ENCODE peak calls at places on chromosome 14, in five cellular contexts. One of them, this sample, is unnamed. For H3K27me3, the result is how much of the 10 kb centered on the place peaks cover.

GRCh38 chr14:92726135-92726932 is 22.1 kb downstream of the LGMN start:
- DNase-seq in BJ: no peak
- DNase-seq in adrenal gland: peak
- DNase-seq in CD8-positive, alpha-beta T cell: no peak
- DNase-seq in MM.1S: no peak
- DNase-seq in this sample: peak

GRCh38 chr14:94170151-94170550 is 4.0 kb upstream of the PPP4R4 start:
- DNase-seq in BJ: no peak
- DNase-seq in adrenal gland: no peak
- DNase-seq in CD8-positive, alpha-beta T cell: no peak
- DNase-seq in MM.1S: no peak
- DNase-seq in this sample: no peak

GRCh38 chr14:50319293-50319692 is 7.2 kb downstream of the DMAC2L start:
- DNase-seq in BJ: no peak
- DNase-seq in adrenal gland: no peak
- DNase-seq in CD8-positive, alpha-beta T cell: no peak
- DNase-seq in MM.1S: no peak
- DNase-seq in this sample: no peak

GRCh38 chr14:21068521-21069387 is 1.4 kb upstream of the ARHGEF40 start:
- DNase-seq in BJ: no peak
- DNase-seq in adrenal gland: no peak
- DNase-seq in CD8-positive, alpha-beta T cell: peak
- DNase-seq in MM.1S: peak
- DNase-seq in this sample: peak

GRCh38 chr14:55373784-55374725 is 37.6 kb downstream of the ATG14 start:
- DNase-seq in BJ: no peak
- DNase-seq in adrenal gland: no peak
- DNase-seq in CD8-positive, alpha-beta T cell: peak
- DNase-seq in MM.1S: no peak
- DNase-seq in this sample: peak

GRCh38 chr14:75985618-75986438 is at the start of gene IFT43:
- DNase-seq in BJ: no peak
- DNase-seq in adrenal gland: peak
- DNase-seq in CD8-positive, alpha-beta T cell: peak
- DNase-seq in MM.1S: peak
- DNase-seq in this sample: peak

GRCh38 chr14:63964063-63964462 is 111.3 kb downstream of the SYNE2 start:
- DNase-seq in BJ: no peak
- DNase-seq in adrenal gland: no peak
- DNase-seq in CD8-positive, alpha-beta T cell: no peak
- DNase-seq in MM.1S: no peak
- DNase-seq in this sample: no peak

GRCh38 chr14:95480109-95480886 is 36.2 kb downstream of the SYNE3 start:
- DNase-seq in BJ: no peak
- DNase-seq in adrenal gland: peak
- DNase-seq in CD8-positive, alpha-beta T cell: peak
- DNase-seq in MM.1S: peak
- DNase-seq in this sample: no peak

GRCh38 chr14:59482471-59483331 is 1.5 kb downstream of the L3HYPDH start:
- DNase-seq in BJ: peak
- DNase-seq in adrenal gland: peak
- DNase-seq in CD8-positive, alpha-beta T cell: no peak
- DNase-seq in MM.1S: no peak
- DNase-seq in this sample: no peak

GRCh38 chr14:95979339-95980042 is 59.7 kb upstream of the C14orf132 start:
- DNase-seq in BJ: no peak
- DNase-seq in adrenal gland: no peak
- DNase-seq in CD8-positive, alpha-beta T cell: no peak
- DNase-seq in MM.1S: no peak
- DNase-seq in this sample: no peak

GRCh38 chr14:23380197-23381016 is 3.6 kb downstream of the CMTM5 start:
- DNase-seq in BJ: no peak
- DNase-seq in adrenal gland: no peak
- DNase-seq in CD8-positive, alpha-beta T cell: no peak
- DNase-seq in MM.1S: no peak
- DNase-seq in this sample: no peak

GRCh38 chr14:85528882-85529585 is 910 bp upstream of the FLRT2 start:
- DNase-seq in BJ: no peak
- DNase-seq in adrenal gland: peak
- DNase-seq in CD8-positive, alpha-beta T cell: no peak
- DNase-seq in MM.1S: no peak
- DNase-seq in this sample: no peak

GRCh38 chr14:76208340-76208739 is 56.6 kb downstream of the GPATCH2L start:
- DNase-seq in BJ: no peak
- DNase-seq in adrenal gland: no peak
- DNase-seq in CD8-positive, alpha-beta T cell: no peak
- DNase-seq in MM.1S: no peak
- DNase-seq in this sample: no peak

GRCh38 chr14:67620217-67620789 is 583 bp downstream of the ARG2 start:
- DNase-seq in BJ: no peak
- DNase-seq in adrenal gland: no peak
- DNase-seq in CD8-positive, alpha-beta T cell: no peak
- DNase-seq in MM.1S: no peak
- DNase-seq in this sample: no peak

GRCh38 chr14:58772814-58773620 is 135.3 kb downstream of the DACT1 start:
- DNase-seq in BJ: no peak
- DNase-seq in adrenal gland: no peak
- DNase-seq in CD8-positive, alpha-beta T cell: no peak
- DNase-seq in MM.1S: no peak
- DNase-seq in this sample: no peak

GRCh38 chr14:28719130-28719529 is 47.5 kb upstream of the FOXG1 start:
- DNase-seq in BJ: no peak
- DNase-seq in adrenal gland: no peak
- DNase-seq in CD8-positive, alpha-beta T cell: no peak
- DNase-seq in MM.1S: no peak
- DNase-seq in this sample: no peak

GRCh38 chr14:105876829-105877228 is 350.4 kb downstream of the TMEM121 start:
- DNase-seq in BJ: no peak
- DNase-seq in adrenal gland: peak
- DNase-seq in CD8-positive, alpha-beta T cell: no peak
- DNase-seq in MM.1S: no peak
- DNase-seq in this sample: no peak

GRCh38 chr14:105877645-105878044 is 351.3 kb downstream of the TMEM121 start:
- DNase-seq in BJ: no peak
- DNase-seq in adrenal gland: peak
- DNase-seq in CD8-positive, alpha-beta T cell: no peak
- DNase-seq in MM.1S: no peak
- DNase-seq in this sample: no peak

GRCh38 chr14:105873870-105874512 is 347.6 kb downstream of the TMEM121 start:
- DNase-seq in BJ: no peak
- DNase-seq in adrenal gland: no peak
- DNase-seq in CD8-positive, alpha-beta T cell: no peak
- DNase-seq in MM.1S: no peak
- DNase-seq in this sample: no peak

GRCh38 chr14:105878125-105878524 is 351.7 kb downstream of the TMEM121 start:
- DNase-seq in BJ: no peak
- DNase-seq in adrenal gland: peak
- DNase-seq in CD8-positive, alpha-beta T cell: no peak
- DNase-seq in MM.1S: no peak
- DNase-seq in this sample: no peak

DNA sequence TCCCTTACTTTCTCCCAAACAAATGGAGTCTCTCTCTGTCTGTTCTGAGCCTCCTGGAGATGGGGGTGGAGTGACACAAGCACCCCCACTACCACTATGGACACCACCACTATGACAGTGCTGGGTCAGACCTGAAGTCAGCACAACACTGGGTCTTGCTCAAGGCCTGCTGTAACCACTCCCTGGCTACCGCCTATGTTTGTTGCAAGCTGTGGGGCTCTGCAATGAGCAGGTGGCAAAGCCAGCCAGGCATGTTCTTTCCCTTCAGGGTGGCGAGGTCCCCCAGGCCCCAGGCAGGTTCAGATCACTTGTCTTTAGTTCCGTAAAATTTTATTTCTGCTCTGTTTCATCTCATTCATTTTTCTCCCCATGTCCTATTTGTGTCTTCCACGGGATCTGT is 349.8 kb downstream of the TMEM121 start:
- DNase-seq in BJ: no peak
- DNase-seq in adrenal gland: peak
- DNase-seq in CD8-positive, alpha-beta T cell: no peak
- DNase-seq in MM.1S: no peak
- DNase-seq in this sample: no peak
- H3K27me3 ChIP-seq in BJ: under half
- H3K27me3 ChIP-seq in adrenal gland: under half
- H3K27me3 ChIP-seq in CD8-positive, alpha-beta T cell: under half
- H3K27me3 ChIP-seq in MM.1S: under half
- H3K27me3 ChIP-seq in this sample: under half

GRCh38 chr14:57297852-57298251 is 29.1 kb downstream of the AP5M1 start:
- DNase-seq in BJ: no peak
- DNase-seq in adrenal gland: no peak
- DNase-seq in CD8-positive, alpha-beta T cell: no peak
- DNase-seq in MM.1S: no peak
- DNase-seq in this sample: no peak

GRCh38 chr14:57291692-57292647 is 23.2 kb downstream of the AP5M1 start:
- DNase-seq in BJ: no peak
- DNase-seq in adrenal gland: no peak
- DNase-seq in CD8-positive, alpha-beta T cell: no peak
- DNase-seq in MM.1S: no peak
- DNase-seq in this sample: no peak

GRCh38 chr14:57290753-57291152 is 22.0 kb downstream of the AP5M1 start:
- DNase-seq in BJ: no peak
- DNase-seq in adrenal gland: no peak
- DNase-seq in CD8-positive, alpha-beta T cell: no peak
- DNase-seq in MM.1S: no peak
- DNase-seq in this sample: no peak

GRCh38 chr14:57295261-57295660 is 26.5 kb downstream of the AP5M1 start:
- DNase-seq in BJ: no peak
- DNase-seq in adrenal gland: no peak
- DNase-seq in CD8-positive, alpha-beta T cell: no peak
- DNase-seq in MM.1S: no peak
- DNase-seq in this sample: no peak

GRCh38 chr14:57293851-57294837 is 25.4 kb downstream of the AP5M1 start:
- DNase-seq in BJ: no peak
- DNase-seq in adrenal gland: no peak
- DNase-seq in CD8-positive, alpha-beta T cell: no peak
- DNase-seq in MM.1S: no peak
- DNase-seq in this sample: no peak
- TF ChIP-seq CTCF in BJ: peak
- TF ChIP-seq CTCF in adrenal gland: peak
- TF ChIP-seq CTCF in CD8-positive, alpha-beta T cell: peak
- TF ChIP-seq CTCF in MM.1S: no peak
- TF ChIP-seq CTCF in this sample: peak

GRCh38 chr14:100730530-100730929 is 3.8 kb downstream of the DLK1 start:
- DNase-seq in BJ: no peak
- DNase-seq in adrenal gland: no peak
- DNase-seq in CD8-positive, alpha-beta T cell: no peak
- DNase-seq in MM.1S: no peak
- DNase-seq in this sample: no peak

GRCh38 chr14:100729982-100730381 is 3.3 kb downstream of the DLK1 start:
- DNase-seq in BJ: no peak
- DNase-seq in adrenal gland: no peak
- DNase-seq in CD8-positive, alpha-beta T cell: no peak
- DNase-seq in MM.1S: no peak
- DNase-seq in this sample: no peak

GRCh38 chr14:100727565-100728240 is 1.0 kb downstream of the DLK1 start:
- DNase-seq in BJ: no peak
- DNase-seq in adrenal gland: no peak
- DNase-seq in CD8-positive, alpha-beta T cell: no peak
- DNase-seq in MM.1S: no peak
- DNase-seq in this sample: no peak

GRCh38 chr14:100726812-100727564 is at the start of gene DLK1:
- DNase-seq in BJ: no peak
- DNase-seq in adrenal gland: no peak
- DNase-seq in CD8-positive, alpha-beta T cell: no peak
- DNase-seq in MM.1S: no peak
- DNase-seq in this sample: no peak

GRCh38 chr14:100728962-100729361 is 2.3 kb downstream of the DLK1 start:
- DNase-seq in BJ: no peak
- DNase-seq in adrenal gland: no peak
- DNase-seq in CD8-positive, alpha-beta T cell: no peak
- DNase-seq in MM.1S: no peak
- DNase-seq in this sample: no peak
- H3K27me3 ChIP-seq in BJ: under half
- H3K27me3 ChIP-seq in adrenal gland: under half
- H3K27me3 ChIP-seq in CD8-positive, alpha-beta T cell: under half
- H3K27me3 ChIP-seq in MM.1S: under half
- H3K27me3 ChIP-seq in this sample: under half

GRCh38 chr14:103753809-103754208 is 38.2 kb downstream of the ZFYVE21 start:
- DNase-seq in BJ: no peak
- DNase-seq in adrenal gland: no peak
- DNase-seq in CD8-positive, alpha-beta T cell: no peak
- DNase-seq in MM.1S: no peak
- DNase-seq in this sample: no peak
- TF ChIP-seq CTCF in BJ: no peak
- TF ChIP-seq CTCF in adrenal gland: no peak
- TF ChIP-seq CTCF in CD8-positive, alpha-beta T cell: no peak
- TF ChIP-seq CTCF in MM.1S: no peak
- TF ChIP-seq CTCF in this sample: no peak

GRCh38 chr14:78316711-78317110 is 146.5 kb downstream of the NRXN3 start:
- DNase-seq in BJ: no peak
- DNase-seq in adrenal gland: no peak
- DNase-seq in CD8-positive, alpha-beta T cell: no peak
- DNase-seq in MM.1S: no peak
- DNase-seq in this sample: no peak
- H3K27me3 ChIP-seq in BJ: under half
- H3K27me3 ChIP-seq in adrenal gland: under half
- H3K27me3 ChIP-seq in CD8-positive, alpha-beta T cell: under half
- H3K27me3 ChIP-seq in MM.1S: under half
- H3K27me3 ChIP-seq in this sample: under half

GRCh38 chr14:99201351-99202073 is 70.5 kb downstream of the BCL11B start:
- DNase-seq in BJ: no peak
- DNase-seq in adrenal gland: no peak
- DNase-seq in CD8-positive, alpha-beta T cell: no peak
- DNase-seq in MM.1S: no peak
- DNase-seq in this sample: peak

GRCh38 chr14:99202516-99202915 is 69.5 kb downstream of the BCL11B start:
- DNase-seq in BJ: no peak
- DNase-seq in adrenal gland: no peak
- DNase-seq in CD8-positive, alpha-beta T cell: no peak
- DNase-seq in MM.1S: no peak
- DNase-seq in this sample: no peak

GRCh38 chr14:99203801-99204200 is 68.2 kb downstream of the BCL11B start:
- DNase-seq in BJ: no peak
- DNase-seq in adrenal gland: no peak
- DNase-seq in CD8-positive, alpha-beta T cell: no peak
- DNase-seq in MM.1S: no peak
- DNase-seq in this sample: no peak

GRCh38 chr14:99205086-99205688 is 66.8 kb downstream of the BCL11B start:
- DNase-seq in BJ: no peak
- DNase-seq in adrenal gland: no peak
- DNase-seq in CD8-positive, alpha-beta T cell: no peak
- DNase-seq in MM.1S: no peak
- DNase-seq in this sample: no peak

GRCh38 chr14:99203080-99203479 is 68.9 kb downstream of the BCL11B start:
- DNase-seq in BJ: no peak
- DNase-seq in adrenal gland: no peak
- DNase-seq in CD8-positive, alpha-beta T cell: no peak
- DNase-seq in MM.1S: no peak
- DNase-seq in this sample: no peak
- TF ChIP-seq CTCF in BJ: no peak
- TF ChIP-seq CTCF in adrenal gland: no peak
- TF ChIP-seq CTCF in CD8-positive, alpha-beta T cell: no peak
- TF ChIP-seq CTCF in MM.1S: no peak
- TF ChIP-seq CTCF in this sample: no peak

DNA sequence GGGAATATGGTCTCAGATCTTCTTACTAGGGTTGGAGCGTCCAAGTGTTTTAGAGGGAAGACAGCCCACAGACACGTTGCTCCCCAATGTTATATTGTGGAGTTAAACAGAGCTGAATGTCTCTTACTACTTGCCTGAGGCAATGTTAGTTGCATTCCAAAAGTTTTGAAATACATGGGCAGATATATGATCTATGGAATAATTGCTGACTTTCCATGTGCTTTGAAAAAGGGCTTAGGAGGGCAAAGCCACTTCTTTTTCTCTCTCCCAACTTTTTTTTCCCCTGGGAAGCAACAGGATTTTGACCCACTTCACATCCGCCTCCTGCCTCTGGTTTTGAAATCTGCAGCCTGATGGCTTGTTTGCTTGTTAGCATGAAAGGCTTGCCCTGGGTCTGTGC is 33.7 kb upstream of the PAX9 start:
- DNase-seq in BJ: no peak
- DNase-seq in adrenal gland: no peak
- DNase-seq in CD8-positive, alpha-beta T cell: no peak
- DNase-seq in MM.1S: no peak
- DNase-seq in this sample: no peak
- H3K27me3 ChIP-seq in BJ: under half
- H3K27me3 ChIP-seq in adrenal gland: under half
- H3K27me3 ChIP-seq in CD8-positive, alpha-beta T cell: under half
- H3K27me3 ChIP-seq in MM.1S: under half
- H3K27me3 ChIP-seq in this sample: under half

This sample was measured in CD4-positive, alpha-beta T cell.